ENCODE peak calls at places on chromosomes 4 and X, in ten cellular contexts. One of them, this sample, is unnamed.

GRCh38 chr4:128107766-128108165 is 46.7 kb downstream of the LARP1B start:
- DNase-seq in BJ: no peak
- DNase-seq in SK-N-SH: no peak
- DNase-seq in BE2C: no peak
- DNase-seq in MM.1S: no peak
- DNase-seq in MCF 10A: no peak
- DNase-seq in choroid plexus epithelial cell: peak
- DNase-seq in AG10803: peak
- DNase-seq in HFF-Myc: no peak
- DNase-seq in sigmoid colon: no peak
- DNase-seq in this sample: no peak

GRCh38 chrX:22314211-22314610 is 41.5 kb downstream of the CBLL2 start:
- DNase-seq in BE2C: no peak
- DNase-seq in SK-N-SH: no peak
- DNase-seq in HFF-Myc: no peak
- DNase-seq in MCF 10A: peak
- DNase-seq in choroid plexus epithelial cell: no peak
- DNase-seq in MM.1S: no peak
- DNase-seq in sigmoid colon: no peak
- DNase-seq in AG10803: no peak
- DNase-seq in BJ: no peak
- DNase-seq in this sample: no peak

GRCh38 chrX:41594634-41595033 is 94.1 kb upstream of the GPR34 start:
- DNase-seq in MM.1S: no peak
- DNase-seq in AG10803: no peak
- DNase-seq in SK-N-SH: no peak
- DNase-seq in sigmoid colon: no peak
- DNase-seq in MCF 10A: no peak
- DNase-seq in BJ: no peak
- DNase-seq in BE2C: no peak
- DNase-seq in HFF-Myc: no peak
- DNase-seq in choroid plexus epithelial cell: peak
- DNase-seq in this sample: no peak

GRCh38 chr4:150722908-150723362 is 141.0 kb downstream of the MAB21L2 start:
- DNase-seq in MM.1S: no peak
- DNase-seq in SK-N-SH: no peak
- DNase-seq in BE2C: peak
- DNase-seq in AG10803: no peak
- DNase-seq in sigmoid colon: peak
- DNase-seq in BJ: no peak
- DNase-seq in HFF-Myc: no peak
- DNase-seq in MCF 10A: peak
- DNase-seq in choroid plexus epithelial cell: peak
- DNase-seq in this sample: no peak

GRCh38 chrX:19811807-19812604 is 75.4 kb downstream of the SH3KBP1 start:
- DNase-seq in BJ: no peak
- DNase-seq in choroid plexus epithelial cell: peak
- DNase-seq in MCF 10A: no peak
- DNase-seq in BE2C: no peak
- DNase-seq in AG10803: peak
- DNase-seq in HFF-Myc: peak
- DNase-seq in sigmoid colon: no peak
- DNase-seq in SK-N-SH: no peak
- DNase-seq in MM.1S: no peak
- DNase-seq in this sample: no peak

GRCh38 chr4:7828926-7829325 is 110.7 kb downstream of the AFAP1 start:
- DNase-seq in BJ: no peak
- DNase-seq in AG10803: peak
- DNase-seq in BE2C: no peak
- DNase-seq in SK-N-SH: no peak
- DNase-seq in sigmoid colon: peak
- DNase-seq in choroid plexus epithelial cell: peak
- DNase-seq in HFF-Myc: no peak
- DNase-seq in MCF 10A: peak
- DNase-seq in MM.1S: no peak
- DNase-seq in this sample: no peak

GRCh38 chr4:127410201-127410600 is 222.6 kb upstream of the INTU start:
- DNase-seq in BJ: no peak
- DNase-seq in choroid plexus epithelial cell: no peak
- DNase-seq in SK-N-SH: no peak
- DNase-seq in sigmoid colon: peak
- DNase-seq in AG10803: no peak
- DNase-seq in MCF 10A: no peak
- DNase-seq in HFF-Myc: no peak
- DNase-seq in BE2C: no peak
- DNase-seq in MM.1S: no peak
- DNase-seq in this sample: no peak

GRCh38 chr4:100736651-100737450 is 219.0 kb upstream of the EMCN start:
- DNase-seq in AG10803: peak
- DNase-seq in SK-N-SH: no peak
- DNase-seq in MCF 10A: peak
- DNase-seq in BE2C: no peak
- DNase-seq in sigmoid colon: no peak
- DNase-seq in HFF-Myc: peak
- DNase-seq in BJ: peak
- DNase-seq in MM.1S: peak
- DNase-seq in choroid plexus epithelial cell: peak
- DNase-seq in this sample: no peak

GRCh38 chrX:12868747-12869146 is 1.9 kb downstream of the TLR7 start:
- DNase-seq in SK-N-SH: no peak
- DNase-seq in MM.1S: peak
- DNase-seq in choroid plexus epithelial cell: no peak
- DNase-seq in BJ: no peak
- DNase-seq in MCF 10A: no peak
- DNase-seq in AG10803: no peak
- DNase-seq in sigmoid colon: no peak
- DNase-seq in BE2C: no peak
- DNase-seq in HFF-Myc: no peak
- DNase-seq in this sample: no peak

GRCh38 chr4:98027827-98028226 is 115.4 kb downstream of the STPG2 start:
- DNase-seq in SK-N-SH: no peak
- DNase-seq in choroid plexus epithelial cell: peak
- DNase-seq in AG10803: no peak
- DNase-seq in MM.1S: no peak
- DNase-seq in HFF-Myc: no peak
- DNase-seq in BE2C: no peak
- DNase-seq in sigmoid colon: no peak
- DNase-seq in BJ: no peak
- DNase-seq in MCF 10A: peak
- DNase-seq in this sample: no peak

GRCh38 chr4:43457866-43458265 is 565.4 kb downstream of the GRXCR1 start:
- DNase-seq in choroid plexus epithelial cell: peak
- DNase-seq in SK-N-SH: no peak
- DNase-seq in HFF-Myc: no peak
- DNase-seq in AG10803: peak
- DNase-seq in BE2C: no peak
- DNase-seq in MM.1S: no peak
- DNase-seq in BJ: peak
- DNase-seq in sigmoid colon: no peak
- DNase-seq in MCF 10A: peak
- DNase-seq in this sample: no peak

GRCh38 chr4:93221771-93222170 is 606.8 kb upstream of the ATOH1 start:
- DNase-seq in BJ: no peak
- DNase-seq in BE2C: no peak
- DNase-seq in sigmoid colon: no peak
- DNase-seq in MM.1S: no peak
- DNase-seq in SK-N-SH: no peak
- DNase-seq in choroid plexus epithelial cell: no peak
- DNase-seq in HFF-Myc: no peak
- DNase-seq in MCF 10A: no peak
- DNase-seq in AG10803: no peak
- DNase-seq in this sample: no peak

GRCh38 chrX:147803948-147804347 is 107.8 kb upstream of the FMR1 start:
- DNase-seq in HFF-Myc: no peak
- DNase-seq in BE2C: no peak
- DNase-seq in choroid plexus epithelial cell: no peak
- DNase-seq in sigmoid colon: no peak
- DNase-seq in MM.1S: peak
- DNase-seq in AG10803: peak
- DNase-seq in MCF 10A: peak
- DNase-seq in SK-N-SH: peak
- DNase-seq in BJ: no peak
- DNase-seq in this sample: peak

GRCh38 chr4:77025643-77026321 is 50.0 kb downstream of the CCNI start:
- DNase-seq in AG10803: peak
- DNase-seq in BJ: no peak
- DNase-seq in MM.1S: no peak
- DNase-seq in choroid plexus epithelial cell: peak
- DNase-seq in SK-N-SH: no peak
- DNase-seq in sigmoid colon: no peak
- DNase-seq in MCF 10A: no peak
- DNase-seq in BE2C: no peak
- DNase-seq in HFF-Myc: no peak
- DNase-seq in this sample: peak

DNA sequence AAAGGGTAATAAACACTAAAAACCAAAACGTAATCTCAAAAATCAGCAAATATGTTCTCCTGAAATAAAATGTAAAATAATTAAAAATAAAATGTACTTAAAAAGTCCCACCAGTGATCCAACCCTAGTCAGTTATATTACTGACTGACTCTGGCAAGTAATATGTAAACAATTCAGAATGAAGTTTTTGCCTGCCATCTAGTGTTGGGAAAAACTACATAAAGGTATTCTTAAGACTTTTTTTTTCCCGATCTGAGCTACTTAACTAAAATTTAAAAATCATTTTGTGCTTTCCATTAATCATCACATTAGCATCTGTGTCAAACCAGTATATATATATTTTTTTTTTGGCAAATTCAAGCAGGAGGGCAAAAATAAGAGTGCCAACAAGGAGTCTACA is 24.0 kb downstream of the RCHY1 start:
- DNase-seq in HFF-Myc: no peak
- DNase-seq in choroid plexus epithelial cell: peak
- DNase-seq in sigmoid colon: no peak
- DNase-seq in MM.1S: peak
- DNase-seq in BJ: no peak
- DNase-seq in BE2C: no peak
- DNase-seq in SK-N-SH: no peak
- DNase-seq in AG10803: peak
- DNase-seq in MCF 10A: peak
- DNase-seq in this sample: no peak
- TF ChIP-seq CTCF in HFF-Myc: no peak
- TF ChIP-seq CTCF in choroid plexus epithelial cell: peak
- TF ChIP-seq CTCF in sigmoid colon: peak
- TF ChIP-seq CTCF in MM.1S: peak
- TF ChIP-seq CTCF in BJ: peak
- TF ChIP-seq CTCF in BE2C: peak
- TF ChIP-seq CTCF in SK-N-SH: peak
- TF ChIP-seq CTCF in AG10803: peak
- TF ChIP-seq CTCF in MCF 10A: peak
- TF ChIP-seq CTCF in this sample: no peak

GRCh38 chrX:45952030-45952429 is 593.2 kb downstream of the ZNF674 start:
- DNase-seq in choroid plexus epithelial cell: no peak
- DNase-seq in BJ: no peak
- DNase-seq in MM.1S: no peak
- DNase-seq in SK-N-SH: no peak
- DNase-seq in HFF-Myc: no peak
- DNase-seq in sigmoid colon: no peak
- DNase-seq in MCF 10A: no peak
- DNase-seq in AG10803: no peak
- DNase-seq in BE2C: no peak
- DNase-seq in this sample: no peak
- TF ChIP-seq CTCF in choroid plexus epithelial cell: no peak
- TF ChIP-seq CTCF in BJ: no peak
- TF ChIP-seq CTCF in MM.1S: no peak
- TF ChIP-seq CTCF in SK-N-SH: peak
- TF ChIP-seq CTCF in HFF-Myc: no peak
- TF ChIP-seq CTCF in sigmoid colon: no peak
- TF ChIP-seq CTCF in MCF 10A: no peak
- TF ChIP-seq CTCF in AG10803: no peak
- TF ChIP-seq CTCF in BE2C: no peak
- TF ChIP-seq CTCF in this sample: no peak

DNA sequence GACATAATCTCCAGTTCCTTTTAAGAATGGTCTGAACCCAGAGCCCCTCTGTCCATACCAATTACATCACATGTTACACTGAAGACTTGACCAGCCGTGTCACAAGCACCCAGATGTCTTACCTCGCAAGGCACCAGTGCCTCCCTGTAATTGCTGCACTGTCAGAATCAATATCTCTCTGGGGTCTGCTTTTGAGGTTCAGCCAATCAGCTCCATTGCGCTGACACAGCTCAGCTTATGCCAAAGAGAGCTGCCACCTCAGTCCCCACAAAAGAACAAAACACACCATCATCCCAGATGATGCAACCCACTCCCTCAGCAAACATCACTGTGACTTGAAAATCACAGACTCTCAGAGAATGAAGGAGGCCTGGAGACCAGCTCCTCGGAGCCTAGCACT is 82.5 kb upstream of the SORBS2 start:
- DNase-seq in MM.1S: no peak
- DNase-seq in sigmoid colon: no peak
- DNase-seq in choroid plexus epithelial cell: no peak
- DNase-seq in HFF-Myc: no peak
- DNase-seq in BE2C: no peak
- DNase-seq in SK-N-SH: no peak
- DNase-seq in BJ: no peak
- DNase-seq in MCF 10A: no peak
- DNase-seq in AG10803: no peak
- DNase-seq in this sample: no peak
- TF ChIP-seq CTCF in MM.1S: no peak
- TF ChIP-seq CTCF in sigmoid colon: no peak
- TF ChIP-seq CTCF in choroid plexus epithelial cell: no peak
- TF ChIP-seq CTCF in HFF-Myc: no peak
- TF ChIP-seq CTCF in BE2C: no peak
- TF ChIP-seq CTCF in SK-N-SH: no peak
- TF ChIP-seq CTCF in BJ: no peak
- TF ChIP-seq CTCF in MCF 10A: no peak
- TF ChIP-seq CTCF in AG10803: no peak
- TF ChIP-seq CTCF in this sample: no peak

DNA sequence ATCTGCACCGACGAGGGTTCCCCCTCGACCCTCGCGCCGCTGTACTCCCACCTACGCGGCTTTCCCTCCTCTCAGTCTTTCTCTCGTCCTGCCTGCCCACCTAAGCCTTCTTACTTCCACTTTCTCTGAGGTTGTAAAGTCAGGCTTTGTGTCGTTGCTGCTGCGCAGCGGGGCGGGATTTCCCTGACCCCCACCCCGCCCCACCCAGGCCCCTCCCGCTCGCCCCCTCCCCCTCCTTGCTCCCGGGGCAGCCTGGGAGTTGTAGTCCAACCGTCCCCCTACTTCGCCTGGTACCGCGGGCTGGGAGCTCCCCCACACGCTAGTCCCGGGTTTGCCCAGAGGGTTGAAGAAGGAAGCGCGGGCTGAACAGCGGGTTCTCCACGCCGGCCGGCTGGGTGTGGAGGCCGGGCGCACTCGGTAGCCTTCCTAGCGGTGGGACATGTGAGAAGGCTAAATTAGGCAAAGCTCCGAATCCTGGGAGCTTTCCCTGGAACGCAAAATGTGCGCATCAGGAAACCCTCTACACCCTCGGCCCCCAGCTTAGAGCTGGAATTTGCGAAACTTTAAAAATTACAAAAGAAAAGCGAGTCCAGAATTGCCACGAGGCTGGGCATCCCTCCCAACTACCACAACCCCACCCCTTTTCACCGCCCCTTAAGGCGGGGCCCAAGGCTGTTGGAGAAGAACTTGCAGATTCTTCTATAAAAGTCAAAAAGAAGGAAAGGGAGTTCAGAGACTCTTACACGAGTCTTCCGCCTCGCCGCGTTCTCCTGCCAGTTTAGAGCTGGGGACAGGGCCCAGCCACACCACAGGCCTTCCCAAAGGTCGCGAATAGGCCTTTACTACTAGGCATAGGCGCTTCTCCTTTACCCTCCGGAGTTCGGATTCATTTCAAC is at the start of gene ATP11C:
- DNase-seq in sigmoid colon: peak
- DNase-seq in MM.1S: peak
- DNase-seq in BE2C: peak
- DNase-seq in BJ: no peak
- DNase-seq in MCF 10A: peak
- DNase-seq in AG10803: peak
- DNase-seq in choroid plexus epithelial cell: peak
- DNase-seq in HFF-Myc: peak
- DNase-seq in SK-N-SH: peak
- DNase-seq in this sample: peak
- TF ChIP-seq CTCF in sigmoid colon: no peak
- TF ChIP-seq CTCF in MM.1S: no peak
- TF ChIP-seq CTCF in BE2C: no peak
- TF ChIP-seq CTCF in BJ: no peak
- TF ChIP-seq CTCF in MCF 10A: no peak
- TF ChIP-seq CTCF in AG10803: no peak
- TF ChIP-seq CTCF in choroid plexus epithelial cell: no peak
- TF ChIP-seq CTCF in HFF-Myc: no peak
- TF ChIP-seq CTCF in SK-N-SH: peak
- TF ChIP-seq CTCF in this sample: no peak

This sample was measured in GM20000.